ENCODE peak calls at places on chromosomes 16 and 17, in six cellular contexts. E is NB4, B is HepG2, X is HCT116, K is A549, W is H1. R is an unnamed sample.
A peak's percentile ranks its signal among the peaks of the same experiment; 100 is the strongest.

GRCh38 chr17:66952031-66952524 is 12.4 kb upstream of the CACNG4 start:
- DNase-seq in E (no peak), B (peak; percentile 93), X (peak; percentile 99), K (peak; percentile 92), W (no peak), R (peak; percentile 7)

GRCh38 chr16:1037934-1038257 is 34.7 kb upstream of the SSTR5 start:
- DNase-seq in E (no peak), B (no peak), X (no peak), K (no peak), W (no peak), R (no peak)

GRCh38 chr16:85350973-85351372 is 238.7 kb upstream of the CIBAR2 start:
- DNase-seq in E (no peak), B (no peak), X (peak; percentile 97), K (peak; percentile 89), W (no peak), R (peak; percentile 96)

GRCh38 chr16:21656795-21657768 is 4.7 kb upstream of the IGSF6 start:
- DNase-seq in E (peak; percentile 68), B (peak; percentile 75), X (peak; percentile 6), K (peak; percentile 60), W (no peak), R (peak; percentile 63)

GRCh38 chr17:76585649-76586593 is at the start of gene ST6GALNAC2:
- DNase-seq in E (peak; percentile 81), B (peak; percentile 66), X (peak; percentile 42), K (peak; percentile 59), W (peak; percentile 67), R (peak; percentile 50)

GRCh38 chr16:67150833-67151396 is at the start of gene B3GNT9:
- DNase-seq in E (peak; percentile 5), B (peak; percentile 56), X (no peak), K (peak; percentile 65), W (peak; percentile 88), R (peak; percentile 58)

GRCh38 chr17:47687748-47688147 is 6.2 kb upstream of the TBKBP1 start:
- DNase-seq in E (no peak), B (no peak), X (no peak), K (no peak), W (peak; percentile 63), R (no peak)

GRCh38 chr17:78748730-78749317 is 33.2 kb downstream of the CYTH1 start:
- DNase-seq in E (peak; percentile 92), B (peak; percentile 83), X (no peak), K (no peak), W (no peak), R (peak; percentile 10)

GRCh38 chr17:43917348-43918025 is 10.2 kb upstream of the MPP2 start:
- DNase-seq in E (peak; percentile 51), B (no peak), X (no peak), K (peak; percentile 43), W (peak; percentile 84), R (peak; percentile 32)

GRCh38 chr17:79242873-79243602 is 168.4 kb downstream of the ENGASE start:
- DNase-seq in E (peak; percentile 8), B (no peak), X (no peak), K (no peak), W (no peak), R (no peak)

GRCh38 chr17:48593840-48594411 is 347 bp upstream of the HOXB5 start:
- DNase-seq in E (peak; percentile 77), B (peak; percentile 31), X (no peak), K (peak; percentile 81), W (peak; percentile 95), R (peak; percentile 86)

GRCh38 chr16:9090101-9090959 is 1.1 kb upstream of the HAPSTR1 start:
- DNase-seq in E (no peak), B (no peak), X (no peak), K (no peak), W (peak; percentile 71), R (peak; percentile 30)

GRCh38 chr16:11089504-11090124 is 145.2 kb downstream of the CLEC16A start:
- DNase-seq in E (no peak), B (no peak), X (no peak), K (no peak), W (no peak), R (no peak)

GRCh38 chr16:5056347-5056746 is 9.4 kb downstream of the C16orf89 start:
- DNase-seq in E (peak; percentile 77), B (peak; percentile 65), X (peak; percentile 37), K (peak; percentile 53), W (peak; percentile 81), R (peak; percentile 24)

GRCh38 chr17:51425793-51426192 is 165.4 kb downstream of the UTP18 start:
- DNase-seq in E (no peak), B (no peak), X (no peak), K (no peak), W (no peak), R (no peak)

GRCh38 chr17:76734080-76734840 is 2.9 kb downstream of the SRSF2 start:
- DNase-seq in E (peak; percentile 74), B (no peak), X (no peak), K (peak; percentile 36), W (no peak), R (peak; percentile 77)

GRCh38 chr17:74432484-74433391 is 850 bp downstream of the GPRC5C start:
- DNase-seq in E (no peak), B (no peak), X (no peak), K (no peak), W (peak; percentile 64), R (no peak)

GRCh38 chr17:41061969-41062368 is 2.1 kb upstream of the KRTAP2-3 start:
- DNase-seq in E (no peak), B (peak; percentile 62), X (no peak), K (peak; percentile 52), W (no peak), R (no peak)

GRCh38 chr17:72199256-72199655 is 78.4 kb downstream of the SOX9 start:
- DNase-seq in E (no peak), B (no peak), X (no peak), K (no peak), W (no peak), R (no peak)

GRCh38 chr16:58495861-58496331 is 4.0 kb upstream of the NDRG4 start:
- DNase-seq in E (no peak), B (no peak), X (no peak), K (no peak), W (no peak), R (no peak)

GRCh38 chr17:17871913-17872312 is 35.1 kb upstream of the SREBF1 start:
- DNase-seq in E (no peak), B (no peak), X (no peak), K (no peak), W (no peak), R (no peak)

DNA sequence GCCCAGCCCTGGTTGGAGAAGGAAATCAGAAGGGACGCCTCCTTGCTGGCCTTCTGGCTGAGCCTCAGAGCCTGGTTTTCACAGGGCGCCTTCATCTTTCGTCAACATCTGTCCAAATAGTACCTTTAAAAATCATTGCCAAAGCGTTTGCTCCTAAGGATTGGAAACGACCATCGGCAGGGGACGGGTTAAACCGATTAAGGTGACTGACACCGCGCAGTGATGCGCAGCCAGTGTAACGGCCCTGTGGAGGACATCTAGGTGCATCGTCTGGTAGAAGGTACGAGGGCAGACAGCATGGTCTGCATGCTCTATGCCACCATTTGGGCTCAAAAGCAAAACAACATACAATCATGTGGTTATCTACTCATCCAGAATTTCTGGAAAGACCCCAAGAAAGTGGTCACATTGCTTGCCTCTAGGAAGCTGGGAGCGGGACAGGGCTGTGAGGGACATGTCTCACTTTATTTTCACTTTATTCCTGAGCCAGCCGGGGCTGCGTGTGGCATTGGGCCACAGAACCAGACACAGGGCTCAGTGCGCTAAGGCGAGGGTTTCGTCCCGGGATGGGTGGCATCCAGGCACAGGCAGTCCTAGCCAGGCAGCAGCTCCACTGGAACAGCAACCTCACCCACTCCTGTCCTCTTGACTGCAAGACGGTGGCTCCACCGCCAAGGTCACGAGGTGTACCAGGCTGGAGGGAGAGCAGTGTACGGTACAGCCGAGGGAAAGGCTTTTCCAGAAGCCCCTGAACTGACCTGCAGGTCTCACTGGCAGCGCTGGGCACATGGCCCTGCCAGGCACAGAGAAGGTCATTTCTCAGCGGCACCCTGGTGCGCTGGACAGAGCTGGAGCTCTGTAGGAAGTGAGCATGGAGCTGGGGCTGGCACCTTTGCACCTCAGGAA is 40.9 kb upstream of the JPH3 start:
- DNase-seq in E (no peak), B (no peak), X (no peak), K (no peak), W (no peak), R (no peak)
- TF ChIP-seq MAX in E (no peak), B (no peak), X (no peak), K (no peak), W (no peak), R (no peak)

GRCh38 chr17:81561494-81561885 is 9.3 kb upstream of the FAAP100 start:
- DNase-seq in E (peak; percentile 41), B (no peak), X (no peak), K (no peak), W (no peak), R (peak; percentile 47)
- TF ChIP-seq POLR2A in E (no peak), B (no peak), X (no peak), K (no peak), W (no peak), R (no peak)

DNA sequence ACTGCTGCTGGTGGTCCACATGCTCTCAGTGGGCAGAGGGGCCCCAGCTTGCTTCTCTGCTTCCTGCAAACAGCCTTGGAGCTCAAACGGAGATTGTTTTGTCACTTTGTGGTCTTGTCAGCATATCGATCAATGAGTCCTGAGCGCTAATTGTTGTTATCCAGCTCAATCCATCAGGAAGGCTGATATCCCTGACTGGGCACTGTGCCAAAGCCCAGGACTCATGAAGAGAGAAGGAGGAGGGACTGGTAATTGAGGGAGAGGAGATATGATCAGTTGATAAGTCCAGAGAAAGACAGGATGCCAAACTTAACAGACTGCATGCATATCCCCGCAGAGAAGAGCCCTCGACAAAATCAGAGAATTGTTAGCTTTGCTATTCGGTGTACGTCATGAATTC is 58.6 kb upstream of the DNAH9 start:
- DNase-seq in E (no peak), B (no peak), X (no peak), K (no peak), W (no peak), R (no peak)
- TF ChIP-seq MAX in E (no peak), B (no peak), X (no peak), K (no peak), W (no peak), R (no peak)

GRCh38 chr17:8628609-8629169 is 1.8 kb downstream of the MYH10 start:
- DNase-seq in E (no peak), B (no peak), X (no peak), K (no peak), W (no peak), R (peak; percentile 67)

GRCh38 chr17:8630802-8631553 is 453 bp upstream of the MYH10 start:
- DNase-seq in E (peak; percentile 95), B (peak; percentile 99), X (peak; percentile 99), K (peak; percentile 100), W (peak; percentile 97), R (peak; percentile 100)

GRCh38 chr17:8631554-8631877 is 991 bp upstream of the MYH10 start:
- DNase-seq in E (no peak), B (no peak), X (peak; percentile 13), K (no peak), W (no peak), R (no peak)

GRCh38 chr17:8629371-8630226 is 926 bp downstream of the MYH10 start:
- DNase-seq in E (peak; percentile 21), B (no peak), X (no peak), K (peak; percentile 17), W (peak; percentile 63), R (peak; percentile 36)

DNA sequence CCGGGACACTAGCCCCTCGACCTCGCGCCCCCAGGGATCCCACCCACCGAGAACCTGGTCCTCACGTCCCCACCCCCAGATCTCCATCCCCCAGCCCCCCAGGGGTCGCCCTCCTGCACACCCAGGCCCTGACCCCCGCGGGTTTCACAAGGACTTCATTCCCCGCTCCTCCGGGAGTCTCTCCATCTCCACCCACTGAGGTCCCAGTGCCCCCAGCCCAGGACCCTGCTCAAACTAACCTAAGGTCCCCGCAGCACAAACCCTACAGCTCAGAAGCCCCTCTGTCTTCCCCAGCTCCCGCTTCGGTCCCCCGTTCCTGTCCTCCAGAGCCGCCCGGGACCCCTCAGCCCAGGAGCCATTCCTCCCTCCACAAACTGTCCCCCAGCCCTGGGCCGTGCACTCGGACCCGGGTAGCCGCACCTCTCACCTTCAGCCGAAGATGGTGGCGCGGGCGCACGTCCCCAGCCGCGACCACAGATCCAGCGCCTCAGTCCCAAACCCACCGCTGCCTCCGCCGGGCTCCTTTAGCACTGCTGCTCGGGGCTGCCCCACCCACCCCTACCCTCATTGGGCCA is at the start of gene MYH10:
- DNase-seq in E (no peak), B (no peak), X (no peak), K (no peak), W (no peak), R (no peak)
- TF ChIP-seq POLR2A in E (no peak), B (no peak), X (peak; percentile 21), K (peak; percentile 76), W (peak; percentile 45), R (peak; percentile 53)